ENCODE peak calls at places on chromosomes 16 and 17, in four cellular contexts. V is upper lobe of right lung, N is pancreas, J is left ventricle myocardium inferior. P is an unnamed sample.

GRCh38 chr16:86844691-86845090 is 266.3 kb downstream of the FOXL1 start:
- DNase-seq in J (no peak), N (no peak), V (no peak), P (no peak)

GRCh38 chr17:76273923-76274558 is 8.9 kb downstream of the UBALD2 start:
- DNase-seq in V (peak), J (no peak), N (peak), P (peak)

GRCh38 chr17:16283705-16284104 is 66.7 kb downstream of the PIGL start:
- DNase-seq in V (no peak), J (no peak), N (no peak), P (no peak)

GRCh38 chr17:76561799-76562268 is 22.0 kb downstream of the PRCD start:
- DNase-seq in V (no peak), N (no peak), J (no peak), P (no peak)

GRCh38 chr17:5200360-5200759 is 8.7 kb upstream of the ZNF594 start:
- DNase-seq in V (no peak), N (no peak), J (no peak), P (no peak)

GRCh38 chr17:81569986-81570514 is 17.9 kb upstream of the FAAP100 start:
- DNase-seq in J (no peak), V (no peak), N (peak), P (no peak)

GRCh38 chr17:55320594-55321506 is 56.1 kb downstream of the HLF start:
- DNase-seq in V (no peak), J (no peak), N (no peak), P (no peak)

GRCh38 chr17:81726004-81726403 is 13.9 kb downstream of the SLC25A10 start:
- DNase-seq in J (no peak), N (no peak), V (peak), P (no peak)

DNA sequence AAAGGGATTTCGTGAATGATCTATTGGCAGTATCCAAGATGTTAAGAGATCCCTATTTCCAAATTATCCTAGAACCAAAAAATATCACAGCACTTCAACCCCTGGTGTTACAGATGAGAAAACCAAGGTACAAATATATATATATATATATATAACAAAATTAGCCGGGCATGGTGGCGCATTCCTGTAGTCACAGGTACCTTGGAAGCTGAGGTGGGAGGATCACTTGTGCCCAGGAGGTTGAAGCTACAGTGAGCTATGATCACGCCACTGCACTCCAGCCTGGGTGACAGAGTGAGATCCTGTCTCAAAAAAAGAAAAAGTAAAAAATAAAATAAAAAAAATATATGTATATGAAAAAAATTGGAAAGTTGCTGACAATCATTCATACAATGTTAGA is 637 bp upstream of the CLN3 start:
- DNase-seq in N (no peak), J (no peak), V (no peak), P (no peak)
- H3K4me3 ChIP-seq in N (peak), J (peak), V (peak), P (no peak)

GRCh38 chr17:59786213-59786535 is 78.7 kb downstream of the VMP1 start:
- DNase-seq in N (no peak), J (no peak), V (no peak), P (no peak)
- TF ChIP-seq CTCF in N (no peak), J (no peak), V (no peak), P (no peak)

GRCh38 chr17:82734987-82735866 is at the start of gene FN3K:
- DNase-seq in J (peak), V (peak), N (peak), P (peak)
- H3K4me3 ChIP-seq in J (peak), V (peak), N (peak), P (peak)

GRCh38 chr17:57540596-57540995 is 204.5 kb downstream of the CCDC182 start:
- DNase-seq in N (no peak), J (no peak), V (no peak), P (no peak)
- TF ChIP-seq CTCF in N (no peak), J (no peak), V (no peak), P (no peak)

DNA sequence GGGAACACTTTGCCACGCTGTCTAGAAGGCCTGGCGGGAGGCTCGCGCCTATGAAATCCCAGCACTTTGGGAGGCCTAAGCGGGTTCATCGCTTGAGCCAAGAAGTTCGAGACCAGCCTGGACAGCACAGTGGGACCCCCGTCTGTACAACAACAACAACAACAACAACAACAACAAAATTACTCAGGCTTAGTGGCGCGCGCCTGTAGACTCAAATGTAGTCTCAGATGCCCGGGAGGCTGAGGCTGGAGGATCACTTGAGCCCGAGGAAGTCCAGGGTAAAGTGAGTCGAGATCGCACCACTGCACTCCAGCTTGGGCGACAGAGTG is 297 bp upstream of the SLFN13 start:
- DNase-seq in J (no peak), N (no peak), V (no peak), P (no peak)
- H3K4me3 ChIP-seq in J (peak), N (peak), V (peak), P (no peak)

GRCh38 chr16:77955127-77955526 is 67.2 kb upstream of the CLEC3A start:
- DNase-seq in N (no peak), J (no peak), V (no peak), P (no peak)
- TF ChIP-seq CTCF in N (no peak), J (no peak), V (no peak), P (no peak)

GRCh38 chr16:1334739-1335138 is 1.3 kb downstream of the BAIAP3 start:
- DNase-seq in N (no peak), J (no peak), V (no peak), P (no peak)

GRCh38 chr16:1331712-1332617 is 1.5 kb upstream of the BAIAP3 start:
- DNase-seq in N (peak), J (peak), V (peak), P (peak)

GRCh38 chr16:1332618-1333148 is 762 bp upstream of the BAIAP3 start:
- DNase-seq in N (no peak), J (no peak), V (no peak), P (no peak)

GRCh38 chr16:1333854-1334719 is 642 bp downstream of the BAIAP3 start:
- DNase-seq in V (no peak), J (no peak), N (no peak), P (no peak)

DNA sequence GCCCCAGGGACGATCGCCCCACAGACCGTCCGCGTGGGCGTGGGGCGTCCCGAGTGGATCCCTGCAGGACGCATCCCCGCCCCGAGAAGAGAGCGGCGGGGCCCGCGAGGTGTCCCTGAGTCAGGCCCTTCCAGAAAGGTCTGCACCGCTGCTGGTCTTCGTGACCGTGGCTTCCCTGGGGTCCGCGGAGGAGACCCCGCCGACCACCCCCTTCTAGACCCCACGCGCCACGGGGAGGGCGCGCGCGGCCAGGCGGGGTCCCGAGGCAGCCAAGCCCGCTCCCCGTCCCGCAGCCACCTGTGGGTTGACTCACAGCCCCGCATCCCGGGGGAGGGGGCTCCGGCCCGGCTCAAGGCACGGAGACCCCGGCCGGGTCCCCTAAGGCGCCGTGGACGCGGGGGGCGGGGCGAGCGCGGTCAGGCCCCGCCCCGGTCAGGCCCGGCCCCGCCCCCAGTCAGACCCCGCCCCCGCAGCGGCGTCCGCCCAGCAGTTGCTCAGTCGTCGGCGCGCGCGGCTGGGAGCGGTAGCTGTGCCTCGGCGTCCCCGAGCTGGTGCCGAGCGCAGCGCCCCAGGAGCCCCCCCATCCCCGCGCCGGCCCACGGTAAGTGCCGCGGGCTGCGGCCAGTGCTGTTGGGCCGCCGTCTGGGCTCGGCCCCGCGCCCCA is at the start of gene BAIAP3:
- DNase-seq in N (no peak), J (peak), V (no peak), P (peak)
- H3K4me3 ChIP-seq in N (peak), J (peak), V (peak), P (no peak)

GRCh38 chr16:19659554-19659953 is 58.5 kb downstream of the KNOP1 start:
- DNase-seq in V (no peak), J (no peak), N (no peak), P (no peak)
- TF ChIP-seq CTCF in V (peak), J (peak), N (no peak), P (no peak)

DNA sequence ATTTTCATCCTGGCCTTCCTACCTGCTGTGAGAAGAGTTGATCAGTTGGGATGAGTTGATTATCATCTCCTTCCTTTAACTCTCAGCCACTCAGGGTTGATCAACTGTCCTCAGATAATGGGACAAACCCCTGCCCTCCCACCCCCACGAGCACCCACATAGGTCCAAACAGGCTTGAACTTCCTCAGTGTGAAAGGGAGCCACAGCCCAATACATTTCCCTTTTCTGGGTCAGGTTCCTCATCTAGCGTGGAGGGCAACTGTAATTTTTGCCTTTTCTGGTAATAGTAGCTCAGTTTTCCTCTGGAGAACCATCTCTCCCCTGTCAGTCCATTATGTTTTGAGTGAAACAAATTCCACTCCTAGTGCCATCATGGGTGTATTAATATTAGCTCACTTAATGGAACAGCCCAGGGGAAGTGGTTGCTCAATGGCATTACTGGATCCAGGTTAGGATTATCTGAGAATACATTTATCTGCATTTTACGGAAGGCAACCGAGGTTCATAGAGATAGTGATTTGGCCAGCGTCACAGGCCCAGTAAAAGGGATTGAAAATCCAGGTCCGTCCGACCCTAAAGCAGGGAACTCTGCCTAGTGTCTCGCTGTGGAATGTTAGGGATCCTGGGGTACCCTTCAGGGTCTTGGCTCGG is 476 bp upstream of the LPCAT2 start:
- DNase-seq in J (no peak), N (no peak), V (no peak), P (no peak)
- H3K4me3 ChIP-seq in J (peak), N (peak), V (peak), P (no peak)

GRCh38 chr16:81810894-81811538 is 31.9 kb downstream of the PLCG2 start:
- DNase-seq in N (no peak), V (no peak), J (no peak), P (no peak)

GRCh38 chr16:81809567-81809966 is 30.5 kb downstream of the PLCG2 start:
- DNase-seq in V (no peak), J (no peak), N (no peak), P (no peak)

GRCh38 chr16:81808933-81809480 is 29.9 kb downstream of the PLCG2 start:
- DNase-seq in V (no peak), N (no peak), J (no peak), P (no peak)

GRCh38 chr16:81807767-81808166 is 28.7 kb downstream of the PLCG2 start:
- DNase-seq in V (no peak), N (no peak), J (no peak), P (no peak)

GRCh38 chr16:81810361-81810760 is 31.3 kb downstream of the PLCG2 start:
- DNase-seq in N (no peak), V (no peak), J (no peak), P (no peak)
- TF ChIP-seq CTCF in N (no peak), V (no peak), J (no peak), P (no peak)

P was measured in mucosa of descending colon.